ENCODE peak calls at places on chromosomes 12 and 14, in seven cellular contexts. M is K562, Q is trophoblast cell, O is HepG2, G is neuronal stem cell, X is mammary epithelial cell, N is HCT116. W is an unnamed sample.

GRCh38 chr12:131090254-131091210 is 136.8 kb downstream of the ADGRD1 start:
- DNase-seq in M (no peak), Q (no peak), O (no peak), G (no peak), X (no peak), N (no peak), W (no peak)

GRCh38 chr12:105522166-105522825 is 191.8 kb downstream of the C12orf75 start:
- DNase-seq in M (no peak), Q (peak; percentile 54), O (no peak), G (no peak), X (no peak), N (no peak), W (no peak)

GRCh38 chr14:60512952-60513554 is 4.1 kb downstream of the SIX6 start:
- DNase-seq in M (no peak), Q (no peak), O (no peak), G (peak; percentile 14), X (no peak), N (no peak), W (no peak)

GRCh38 chr12:556498-556897 is 96.8 kb downstream of the B4GALNT3 start:
- DNase-seq in M (no peak), Q (no peak), O (no peak), G (no peak), X (no peak), N (no peak), W (no peak)

GRCh38 chr14:99674776-99675175 is 9.3 kb upstream of the CYP46A1 start:
- DNase-seq in M (no peak), Q (no peak), O (no peak), G (no peak), X (no peak), N (no peak), W (no peak)

GRCh38 chr12:130073721-130074120 is 88.5 kb upstream of the FZD10 start:
- DNase-seq in M (no peak), Q (no peak), O (no peak), G (no peak), X (no peak), N (no peak), W (no peak)

GRCh38 chr12:6638305-6638704 is 2.5 kb upstream of the LPAR5 start:
- DNase-seq in M (no peak), Q (no peak), O (no peak), G (no peak), X (no peak), N (no peak), W (no peak)

GRCh38 chr12:103632554-103633216 is 45.6 kb downstream of the STAB2 start:
- DNase-seq in M (peak; percentile 89), Q (peak; percentile 75), O (peak; percentile 66), G (peak; percentile 58), X (peak; percentile 70), N (peak; percentile 57), W (peak; percentile 96)

GRCh38 chr14:59301354-59301753 is 112.9 kb downstream of the DAAM1 start:
- DNase-seq in M (no peak), Q (no peak), O (peak; percentile 78), G (no peak), X (no peak), N (no peak), W (peak; percentile 88)

GRCh38 chr12:30973171-30973570 is 46.6 kb downstream of the TSPAN11 start:
- DNase-seq in M (no peak), Q (no peak), O (no peak), G (no peak), X (no peak), N (no peak), W (no peak)

GRCh38 chr14:24911324-24912095 is 138.4 kb downstream of the STXBP6 start:
- DNase-seq in M (no peak), Q (no peak), O (no peak), G (no peak), X (peak; percentile 55), N (no peak), W (no peak)

GRCh38 chr14:105026033-105026785 is 5.3 kb upstream of the CDCA4 start:
- DNase-seq in M (no peak), Q (no peak), O (no peak), G (no peak), X (peak; percentile 59), N (no peak), W (no peak)

GRCh38 chr12:94074970-94075695 is 73.2 kb upstream of the PLXNC1 start:
- DNase-seq in M (peak; percentile 15), Q (peak; percentile 14), O (peak; percentile 60), G (peak; percentile 23), X (peak; percentile 79), N (peak; percentile 34), W (peak; percentile 53)

GRCh38 chr14:100670017-100670974 is 56.4 kb upstream of the DLK1 start:
- DNase-seq in M (no peak), Q (no peak), O (no peak), G (no peak), X (no peak), N (no peak), W (no peak)

GRCh38 chr14:60651051-60651935 is 2.0 kb upstream of the SIX1 start:
- DNase-seq in M (no peak), Q (no peak), O (no peak), G (peak; percentile 15), X (no peak), N (no peak), W (no peak)

GRCh38 chr14:101519090-101519489 is 42.2 kb upstream of the DIO3 start:
- DNase-seq in M (no peak), Q (no peak), O (no peak), G (no peak), X (no peak), N (no peak), W (no peak)

GRCh38 chr12:116736962-116737773 is 701 bp downstream of the SPRING1 start:
- DNase-seq in M (peak; percentile 39), Q (no peak), O (no peak), G (peak; percentile 29), X (peak; percentile 12), N (no peak), W (peak; percentile 44)

GRCh38 chr12:77553976-77554619 is 276.6 kb upstream of the NAV3 start:
- DNase-seq in M (no peak), Q (no peak), O (no peak), G (no peak), X (no peak), N (no peak), W (no peak)
- H3K9ac ChIP-seq in M (no peak overlapping the region), Q (no peak overlapping the region), O (no peak overlapping the region), G (no peak overlapping the region), X (no peak overlapping the region), N (no peak overlapping the region), W (no peak overlapping the region)

GRCh38 chr14:49196327-49196726 is 389.9 kb downstream of the RPS29 start:
- DNase-seq in M (no peak), Q (no peak), O (no peak), G (no peak), X (no peak), N (no peak), W (no peak)
- H3K4me2 ChIP-seq in M (no peak overlapping the region), Q (no peak overlapping the region), O (no peak overlapping the region), G (no peak overlapping the region), X (no peak overlapping the region), N (no peak overlapping the region), W (no peak overlapping the region)

GRCh38 chr12:27965411-27965810 is 7.1 kb downstream of the PTHLH start:
- DNase-seq in M (no peak), Q (no peak), O (no peak), G (no peak), X (no peak), N (no peak), W (no peak)
- H3K9ac ChIP-seq in M (no peak overlapping the region), Q (no peak overlapping the region), O (no peak overlapping the region), G (no peak overlapping the region), X (peak overlapping the region; percentile 54), N (no peak overlapping the region), W (no peak overlapping the region)

DNA sequence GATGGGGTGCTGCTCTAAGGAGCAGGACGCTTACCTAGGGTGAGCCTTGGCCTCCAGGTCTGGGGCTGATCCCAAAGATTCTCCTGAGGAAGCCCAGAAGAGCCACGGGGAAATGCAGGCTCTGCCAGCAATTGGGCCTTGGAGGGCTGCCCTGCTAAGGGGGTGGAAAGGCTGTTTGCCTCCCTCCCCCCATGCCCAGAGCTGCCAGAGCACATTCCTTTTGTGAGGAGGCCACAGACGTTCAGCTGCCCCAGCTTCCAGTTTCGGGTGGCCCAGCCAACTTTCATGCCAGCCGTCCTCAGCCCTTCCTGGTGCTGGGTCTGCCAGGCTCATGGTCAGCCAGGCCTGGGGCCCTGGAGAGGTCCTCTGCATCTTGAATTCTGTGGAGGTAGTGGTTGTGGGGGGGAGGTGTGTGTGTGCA is 16.0 kb downstream of the KRT7 start:
- DNase-seq in M (no peak), Q (no peak), O (no peak), G (no peak), X (no peak), N (no peak), W (no peak)
- H3K4me2 ChIP-seq in M (no peak overlapping the region), Q (no peak overlapping the region), O (no peak overlapping the region), G (no peak overlapping the region), X (no peak overlapping the region), N (peak overlapping the region; percentile 21), W (no peak overlapping the region)